ENCODE peak calls at places on chromosomes 5 and 9, in four cellular contexts. N is GM12878, K is upper lobe of left lung, G is HCT116. E is an unnamed sample.

GRCh38 chr5:175809531-175810121 is 61.8 kb upstream of the CPLX2 start:
- ATAC-seq in N (no peak), K (no peak), G (peak), E (no peak)

GRCh38 chr9:73073337-73074175 is 78.1 kb upstream of the ANXA1 start:
- ATAC-seq in N (no peak), K (no peak), G (no peak), E (peak)

GRCh38 chr9:77847626-77848025 is 184.0 kb downstream of the GNAQ start:
- ATAC-seq in N (no peak), K (no peak), G (no peak), E (no peak)

GRCh38 chr9:95715911-95716435 is 159.5 kb upstream of the ERCC6L2 start:
- ATAC-seq in N (no peak), K (no peak), G (no peak), E (no peak)

GRCh38 chr5:34499001-34499734 is 157.0 kb upstream of the RAI14 start:
- ATAC-seq in N (peak), K (peak), G (no peak), E (peak)

GRCh38 chr9:36163049-36163839 is 5.9 kb upstream of the CCIN start:
- ATAC-seq in N (no peak), K (peak), G (no peak), E (peak)

GRCh38 chr9:107123389-107123788 is 159.7 kb upstream of the RAD23B start:
- ATAC-seq in N (no peak), K (no peak), G (no peak), E (no peak)

GRCh38 chr9:127303830-127304229 is 39.3 kb downstream of the GARNL3 start:
- ATAC-seq in N (no peak), K (no peak), G (no peak), E (no peak)

GRCh38 chr5:72106922-72107873 is at the start of gene MAP1B:
- ATAC-seq in N (no peak), K (peak), G (peak), E (peak)

GRCh38 chr9:133528001-133528886 is 3.5 kb upstream of the MYMK start:
- ATAC-seq in N (no peak), K (no peak), G (no peak), E (no peak)

GRCh38 chr9:87712801-87713277 is 13.1 kb upstream of the CTSL start:
- ATAC-seq in N (no peak), K (peak), G (peak), E (no peak)

GRCh38 chr9:121692606-121693505 is 41.4 kb downstream of the DAB2IP start:
- ATAC-seq in N (no peak), K (peak), G (peak), E (peak)

GRCh38 chr9:133112361-133113026 is 8.5 kb downstream of the RALGDS start:
- ATAC-seq in N (peak), K (peak), G (no peak), E (peak)

GRCh38 chr5:140076142-140076541 is 33.0 kb upstream of the NRG2 start:
- ATAC-seq in N (no peak), K (no peak), G (no peak), E (no peak)

GRCh38 chr9:3088166-3088702 is 244.3 kb upstream of the PUM3 start:
- ATAC-seq in N (no peak), K (no peak), G (no peak), E (no peak)

GRCh38 chr5:55421074-55421529 is 113.3 kb downstream of the MTREX start:
- ATAC-seq in N (peak), K (no peak), G (no peak), E (no peak)

GRCh38 chr9:136047775-136048559 is 47.1 kb downstream of the NACC2 start:
- ATAC-seq in N (no peak), K (no peak), G (no peak), E (no peak)

GRCh38 chr5:133627180-133627579 is 14.8 kb upstream of the FSTL4 start:
- ATAC-seq in N (peak), K (no peak), G (no peak), E (no peak)

GRCh38 chr5:74056102-74056788 is 430.2 kb downstream of the ARHGEF28 start:
- ATAC-seq in N (peak), K (no peak), G (no peak), E (no peak)

GRCh38 chr5:120139039-120139438 is 325.1 kb upstream of the PRR16 start:
- ATAC-seq in N (no peak), K (peak), G (no peak), E (peak)

GRCh38 chr5:80959768-80960442 is at the start of gene RASGRF2:
- ATAC-seq in N (no peak), K (peak), G (no peak), E (peak)

GRCh38 chr9:130466537-130467217 is 21.9 kb downstream of the ASS1 start:
- ATAC-seq in N (no peak), K (no peak), G (no peak), E (no peak)

GRCh38 chr5:115450741-115451140 is 93.8 kb downstream of the FEM1C start:
- ATAC-seq in N (peak), K (peak), G (no peak), E (no peak)

GRCh38 chr5:91016954-91017690 is 366.0 kb downstream of the ARRDC3 start:
- ATAC-seq in N (no peak), K (peak), G (no peak), E (peak)

GRCh38 chr5:139844472-139845145 is 49.0 kb downstream of the PSD2 start:
- ATAC-seq in N (peak), K (peak), G (peak), E (peak)

GRCh38 chr9:136206602-136207333 is 1.8 kb upstream of the LHX3 start:
- ATAC-seq in N (no peak), K (no peak), G (no peak), E (no peak)

GRCh38 chr9:98974106-98974505 is 30.4 kb downstream of the COL15A1 start:
- ATAC-seq in N (no peak), K (no peak), G (no peak), E (no peak)

GRCh38 chr9:98973546-98973921 is 29.8 kb downstream of the COL15A1 start:
- ATAC-seq in N (no peak), K (peak), G (no peak), E (peak)

GRCh38 chr9:98975838-98976237 is 32.1 kb downstream of the COL15A1 start:
- ATAC-seq in N (no peak), K (no peak), G (no peak), E (no peak)

GRCh38 chr9:98974554-98974953 is 30.8 kb downstream of the COL15A1 start:
- ATAC-seq in N (peak), K (no peak), G (peak), E (no peak)

DNA sequence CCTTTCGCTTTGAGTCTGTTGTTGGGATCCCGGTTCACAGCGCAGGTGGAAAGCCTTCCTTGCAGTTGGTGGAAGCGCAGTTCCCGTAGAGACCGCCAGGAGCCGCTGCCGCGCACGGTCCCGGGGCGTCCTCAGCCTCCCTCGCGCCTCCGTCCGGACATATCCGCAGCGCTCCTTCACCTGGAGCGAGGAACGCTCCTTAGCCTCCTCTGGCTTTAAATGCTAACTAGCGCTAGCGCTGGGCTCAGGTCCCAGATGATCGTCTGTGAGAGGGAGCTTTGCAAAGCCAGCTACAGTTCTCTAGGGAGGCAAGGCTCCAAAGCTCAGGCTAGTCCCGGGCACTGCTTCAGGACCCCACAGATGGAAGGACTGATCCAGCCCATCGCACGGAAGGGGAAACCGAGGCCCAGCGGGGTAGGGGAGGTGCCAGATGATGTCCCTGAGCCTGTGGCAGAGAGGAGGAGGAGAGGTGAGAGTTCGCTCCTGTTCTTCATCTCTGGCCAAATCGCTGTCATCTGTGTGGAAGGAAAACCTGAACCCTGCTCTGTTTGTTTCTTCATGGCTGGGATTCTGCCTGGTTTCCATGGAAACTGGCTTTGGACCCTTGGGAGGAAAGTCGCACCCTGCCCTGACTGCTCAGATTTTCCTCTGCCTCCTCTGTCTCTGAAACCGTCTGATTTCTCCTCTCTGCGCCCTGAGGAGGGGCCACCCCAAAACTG is 31.4 kb downstream of the COL15A1 start:
- ATAC-seq in N (peak), K (peak), G (peak), E (peak)
- TF ChIP-seq POLR2AphosphoS5 in N (no peak), K (no peak), G (no peak), E (peak)

DNA sequence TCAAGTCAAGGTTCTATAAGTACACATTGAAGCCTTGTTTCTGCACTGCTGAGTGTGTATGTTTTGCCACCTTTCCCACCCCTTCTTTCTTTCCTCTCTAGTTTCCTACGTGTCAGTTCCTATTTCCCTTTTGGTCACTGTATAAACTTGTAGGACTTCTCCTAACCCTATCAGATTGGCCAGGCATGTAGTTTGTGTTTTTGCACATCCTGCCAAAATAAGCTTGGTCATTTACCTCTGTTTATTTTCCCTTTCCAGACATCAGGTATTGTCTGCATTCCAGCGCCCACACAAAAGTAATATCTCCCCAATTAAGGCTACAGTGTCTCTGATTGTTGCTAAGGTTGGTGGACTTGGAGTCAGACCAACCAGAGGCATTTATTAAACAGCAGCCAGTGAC is 252.9 kb upstream of the MPDZ start:
- ATAC-seq in N (no peak), K (no peak), G (no peak), E (no peak)
- TF ChIP-seq POLR2A in N (no peak), K (no peak), G (no peak), E (no peak)

DNA sequence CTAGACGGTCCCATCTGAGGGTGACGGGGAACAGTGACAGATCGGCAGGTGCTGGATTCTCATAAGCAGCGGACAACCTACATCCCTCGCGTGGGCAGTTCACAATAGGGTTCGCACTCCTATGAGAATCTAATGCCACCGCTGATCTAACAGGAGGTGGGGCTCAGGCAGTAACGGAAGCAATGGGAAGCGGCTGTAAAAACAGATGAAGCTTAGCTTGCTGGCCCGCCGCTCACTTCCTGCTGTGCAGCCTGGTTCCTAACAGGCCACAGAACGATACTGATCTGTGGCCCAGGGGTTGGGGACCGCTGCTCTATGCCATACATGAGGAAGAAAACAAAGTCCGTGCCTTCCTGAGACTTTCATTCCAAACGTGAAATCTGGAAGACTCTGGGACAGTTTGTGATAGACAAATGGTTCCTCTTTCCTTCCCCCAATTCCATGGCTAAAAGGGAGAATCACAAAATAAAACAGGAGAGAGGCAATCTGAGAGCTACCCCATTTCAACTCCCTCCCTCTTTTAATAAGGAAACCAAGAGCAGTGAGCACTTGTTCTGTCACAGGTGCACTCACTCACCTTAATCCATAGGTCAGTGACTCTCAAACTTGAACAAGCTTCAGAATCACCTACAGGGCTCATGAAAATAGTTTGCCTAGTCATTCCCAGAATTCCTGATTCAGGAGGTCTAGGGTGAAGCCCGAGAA is 12.1 kb downstream of the PDCL start:
- ATAC-seq in N (no peak), K (peak), G (no peak), E (peak)
- H3K4me3 ChIP-seq in N (no peak), K (no peak), G (no peak), E (no peak)

GRCh38 chr5:79561525-79561893 is 47.6 kb upstream of the HOMER1 start:
- ATAC-seq in N (peak), K (no peak), G (no peak), E (no peak)

GRCh38 chr5:79560774-79561524 is 47.0 kb upstream of the HOMER1 start:
- ATAC-seq in N (peak), K (peak), G (no peak), E (no peak)

GRCh38 chr5:79563247-79563590 is 49.0 kb upstream of the TENT2 start:
- ATAC-seq in N (no peak), K (no peak), G (no peak), E (no peak)

GRCh38 chr5:79564798-79565279 is 47.4 kb upstream of the TENT2 start:
- ATAC-seq in N (peak), K (no peak), G (no peak), E (no peak)

DNA sequence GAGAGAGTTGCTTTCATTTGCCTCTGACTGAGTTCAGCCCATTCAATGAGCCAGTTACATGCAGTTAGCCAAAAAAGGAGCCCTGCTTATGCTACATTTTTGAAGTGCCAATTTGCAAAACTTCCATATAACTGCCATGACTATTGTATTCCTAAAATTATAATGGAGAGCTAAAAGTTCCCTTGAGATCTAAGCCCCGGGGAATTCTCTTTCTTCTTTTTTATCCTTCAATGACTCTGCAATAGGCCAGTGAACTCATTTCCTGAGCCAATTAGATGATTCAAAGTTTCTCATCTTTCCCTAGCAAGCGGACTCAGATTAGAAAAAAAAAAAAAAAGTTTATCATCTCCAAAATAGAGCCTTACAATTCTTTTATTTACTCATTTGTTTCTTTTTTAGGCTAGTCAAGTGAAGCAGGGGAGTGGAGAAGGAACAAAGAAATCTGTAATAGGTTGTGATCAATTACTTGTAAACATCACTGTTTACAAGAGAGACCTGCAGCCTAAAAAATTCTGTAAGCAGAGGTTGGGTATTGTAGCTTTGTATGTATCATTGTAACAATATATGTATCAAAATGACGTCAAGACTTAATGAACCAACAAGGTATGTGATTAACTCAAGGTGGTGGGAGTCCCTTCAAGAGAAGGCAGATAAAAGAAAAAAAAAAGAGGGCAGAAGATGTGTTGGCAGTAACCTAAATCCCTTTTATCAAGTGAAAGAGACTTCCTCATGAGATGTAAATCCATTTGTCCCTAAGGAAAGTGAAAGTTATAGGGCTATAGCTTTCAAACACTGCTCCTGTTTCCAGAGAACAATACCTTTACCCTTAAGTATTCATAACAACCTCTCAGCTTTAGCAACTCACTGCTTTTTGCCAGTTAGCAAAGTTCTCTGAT is 48.7 kb upstream of the HOMER1 start:
- ATAC-seq in N (no peak), K (no peak), G (no peak), E (no peak)
- TF ChIP-seq POLR2AphosphoS5 in N (no peak), K (no peak), G (no peak), E (no peak)